ENCODE peak calls at places on chromosomes 1 and 21, in ten cellular contexts. M is heart left ventricle, G is suprapubic skin, E is adrenal gland, Q is testis, L is ovary, W is IMR-90, T is HCT116, H is stomach, Y is endothelial cell of umbilical vein. R is an unnamed sample.

GRCh38 chr1:24557711-24558121 is 1.8 kb downstream of the NCMAP start:
- DNase-seq in M (no peak), G (no peak), E (no peak), Q (no peak), L (no peak), W (no peak), T (no peak), H (peak; percentile 49), Y (no peak), R (no peak)

GRCh38 chr1:206442101-206442500 is 28.2 kb upstream of the IKBKE start:
- DNase-seq in M (no peak), G (no peak), E (no peak), Q (no peak), L (no peak), W (peak; percentile 70), T (no peak), H (no peak), Y (no peak), R (no peak)

GRCh38 chr1:43822040-43822439 is 111.6 kb upstream of the ARTN start:
- DNase-seq in M (no peak), G (no peak), E (peak; percentile 44), Q (no peak), L (no peak), W (peak; percentile 93), T (peak; percentile 90), H (no peak), Y (peak; percentile 83), R (no peak)

GRCh38 chr1:84550826-84551225 is 23.4 kb downstream of the CTBS start:
- DNase-seq in M (no peak), G (no peak), E (no peak), Q (no peak), L (no peak), W (no peak), T (no peak), H (no peak), Y (no peak), R (no peak)

GRCh38 chr1:232413674-232414073 is 216.3 kb downstream of the SIPA1L2 start:
- DNase-seq in M (no peak), G (no peak), E (no peak), Q (no peak), L (no peak), W (no peak), T (no peak), H (no peak), Y (no peak), R (no peak)

GRCh38 chr1:75131593-75132420 is 2.4 kb upstream of the LHX8 start:
- DNase-seq in M (no peak), G (no peak), E (no peak), Q (no peak), L (no peak), W (no peak), T (no peak), H (no peak), Y (no peak), R (no peak)

GRCh38 chr1:15965228-15965767 is 10.6 kb downstream of the ZBTB17 start:
- DNase-seq in M (no peak), G (peak; percentile 79), E (no peak), Q (no peak), L (no peak), W (peak; percentile 79), T (no peak), H (no peak), Y (peak; percentile 51), R (no peak)

GRCh38 chr1:45205000-45205909 is 1.1 kb downstream of the ZSWIM5 start:
- DNase-seq in M (peak; percentile 43), G (no peak), E (peak; percentile 62), Q (peak; percentile 73), L (peak; percentile 57), W (peak; percentile 34), T (no peak), H (peak; percentile 39), Y (peak; percentile 49), R (peak; percentile 69)

GRCh38 chr1:24086466-24086865 is 25.5 kb downstream of the MYOM3 start:
- DNase-seq in M (no peak), G (no peak), E (no peak), Q (no peak), L (no peak), W (no peak), T (no peak), H (no peak), Y (no peak), R (no peak)

GRCh38 chr1:74641161-74641560 is 32.4 kb downstream of the ERICH3 start:
- DNase-seq in M (no peak), G (no peak), E (no peak), Q (no peak), L (no peak), W (no peak), T (no peak), H (no peak), Y (no peak), R (no peak)

GRCh38 chr1:203572134-203572625 is 54.5 kb upstream of the ATP2B4 start:
- DNase-seq in M (no peak), G (no peak), E (no peak), Q (no peak), L (peak; percentile 62), W (peak; percentile 55), T (no peak), H (no peak), Y (no peak), R (no peak)
- TF ChIP-seq POLR2A in M (no peak), G (no peak), E (no peak), Q (no peak), L (no peak), W (no peak), T (no peak), H (no peak), Y (no peak), R (no peak)

DNA sequence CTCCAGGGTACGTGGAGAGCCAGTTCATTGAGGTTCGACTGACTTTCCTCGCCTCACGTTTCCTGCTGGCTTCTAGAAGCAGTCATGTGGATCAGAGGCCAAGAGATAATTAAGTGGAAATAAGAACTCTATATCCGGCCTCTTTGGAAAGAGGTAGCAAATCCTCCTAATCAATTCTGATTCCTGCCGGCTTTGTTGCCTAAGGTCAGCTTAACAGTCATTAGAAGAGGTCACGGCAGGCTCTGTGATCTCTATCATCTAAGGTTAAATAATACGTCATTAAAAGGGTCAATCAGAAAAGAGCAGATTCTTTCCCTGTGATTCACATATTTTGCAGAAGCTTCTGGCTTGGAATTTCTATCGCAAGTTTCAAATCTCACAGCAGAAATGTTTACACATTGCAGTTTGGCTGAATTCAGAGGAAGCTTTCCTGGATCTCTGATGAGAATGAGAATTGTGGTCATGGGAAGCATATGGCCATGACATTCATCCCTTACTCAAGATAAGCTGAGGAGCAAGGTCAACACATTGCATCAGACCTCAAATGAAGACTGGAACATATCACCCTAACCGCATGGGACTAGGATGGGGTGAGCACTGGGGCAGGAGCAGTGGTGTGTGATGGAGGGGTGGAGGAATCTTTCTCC is 189.4 kb downstream of the PBX1 start:
- DNase-seq in M (peak; percentile 48), G (no peak), E (peak; percentile 69), Q (peak; percentile 22), L (peak; percentile 68), W (peak; percentile 99), T (peak; percentile 78), H (no peak), Y (peak; percentile 78), R (no peak)
- H3K4me3 ChIP-seq in M (no peak overlapping the region), G (no peak overlapping the region), E (peak overlapping the region; percentile 11), Q (no peak overlapping the region), L (no peak overlapping the region), W (no peak overlapping the region), T (no peak overlapping the region), H (no peak overlapping the region), Y (no peak overlapping the region), R (no peak overlapping the region)

GRCh38 chr1:31054349-31054748 is 11.2 kb downstream of the PUM1 start:
- DNase-seq in M (no peak), G (no peak), E (peak; percentile 33), Q (no peak), L (no peak), W (peak; percentile 38), T (no peak), H (no peak), Y (no peak), R (no peak)

GRCh38 chr1:31054958-31055481 is 10.5 kb downstream of the PUM1 start:
- DNase-seq in M (no peak), G (no peak), E (no peak), Q (no peak), L (no peak), W (no peak), T (no peak), H (no peak), Y (no peak), R (no peak)

GRCh38 chr1:31058012-31058411 is 7.5 kb downstream of the PUM1 start:
- DNase-seq in M (no peak), G (no peak), E (no peak), Q (no peak), L (no peak), W (no peak), T (no peak), H (no peak), Y (no peak), R (no peak)

GRCh38 chr1:31055953-31056352 is 9.6 kb downstream of the PUM1 start:
- DNase-seq in M (no peak), G (no peak), E (no peak), Q (no peak), L (no peak), W (no peak), T (no peak), H (no peak), Y (no peak), R (no peak)

GRCh38 chr1:31055501-31055900 is 10.0 kb downstream of the PUM1 start:
- DNase-seq in M (no peak), G (no peak), E (no peak), Q (no peak), L (no peak), W (no peak), T (no peak), H (no peak), Y (no peak), R (no peak)
- H3K36me3 ChIP-seq in M (peaks cover 54% of the 10 kb centered on the region), G (peaks cover 27% of the 10 kb centered on the region), E (no peaks in the 10 kb centered on the region), Q (no peaks in the 10 kb centered on the region), L (no peaks in the 10 kb centered on the region), W (peaks cover 35% of the 10 kb centered on the region), T (peaks cover 33% of the 10 kb centered on the region), H (peaks cover 57% of the 10 kb centered on the region), Y (peaks cover 20% of the 10 kb centered on the region), R (peaks cover 9% of the 10 kb centered on the region)

GRCh38 chr21:14981246-14981645 is 83.6 kb downstream of the NRIP1 start:
- DNase-seq in M (no peak), G (no peak), E (no peak), Q (no peak), L (no peak), W (no peak), T (no peak), H (no peak), Y (no peak), R (no peak)

GRCh38 chr21:14979264-14979663 is 85.5 kb downstream of the NRIP1 start:
- DNase-seq in M (no peak), G (no peak), E (no peak), Q (no peak), L (no peak), W (no peak), T (no peak), H (no peak), Y (no peak), R (no peak)

GRCh38 chr21:14982336-14982735 is 82.5 kb downstream of the NRIP1 start:
- DNase-seq in M (no peak), G (no peak), E (no peak), Q (no peak), L (no peak), W (peak; percentile 57), T (no peak), H (no peak), Y (no peak), R (no peak)

GRCh38 chr21:14975136-14975905 is 89.5 kb downstream of the NRIP1 start:
- DNase-seq in M (no peak), G (no peak), E (no peak), Q (no peak), L (no peak), W (no peak), T (no peak), H (no peak), Y (no peak), R (no peak)

GRCh38 chr21:14977814-14978213 is 87.0 kb downstream of the NRIP1 start:
- DNase-seq in M (no peak), G (no peak), E (no peak), Q (no peak), L (no peak), W (no peak), T (no peak), H (no peak), Y (no peak), R (no peak)
- TF ChIP-seq POLR2A in M (no peak), G (no peak), E (no peak), Q (no peak), L (no peak), W (no peak), T (no peak), H (no peak), Y (no peak), R (no peak)